ENCODE peak calls at places on chromosomes 3 and 15, in nine cellular contexts. One of them, this sample, is unnamed. For H3K36me3 and H3K4me1, the result is how much of the 10 kb centered on the place peaks cover.

GRCh38 chr3:37138816-37139215 is 35.6 kb downstream of the LRRFIP2 start:
- DNase-seq in thoracic aorta: no peak
- DNase-seq in neural progenitor cell: no peak
- DNase-seq in CD8-positive, alpha-beta T cell: no peak
- DNase-seq in HCT116: no peak
- DNase-seq in A673: no peak
- DNase-seq in heart right ventricle: no peak
- DNase-seq in tibial artery: no peak
- DNase-seq in psoas muscle: no peak
- DNase-seq in this sample: no peak

GRCh38 chr3:41690766-41691563 is 270.9 kb downstream of the ULK4 start:
- DNase-seq in thoracic aorta: no peak
- DNase-seq in heart right ventricle: no peak
- DNase-seq in tibial artery: no peak
- DNase-seq in CD8-positive, alpha-beta T cell: no peak
- DNase-seq in A673: no peak
- DNase-seq in neural progenitor cell: no peak
- DNase-seq in psoas muscle: no peak
- DNase-seq in HCT116: no peak
- DNase-seq in this sample: no peak

GRCh38 chr3:140898340-140899180 is 43.1 kb upstream of the SLC25A36 start:
- DNase-seq in HCT116: peak
- DNase-seq in heart right ventricle: no peak
- DNase-seq in A673: peak
- DNase-seq in psoas muscle: no peak
- DNase-seq in thoracic aorta: no peak
- DNase-seq in tibial artery: no peak
- DNase-seq in CD8-positive, alpha-beta T cell: no peak
- DNase-seq in neural progenitor cell: peak
- DNase-seq in this sample: no peak

GRCh38 chr3:149655826-149656599 is 1.8 kb downstream of the WWTR1 start:
- DNase-seq in thoracic aorta: no peak
- DNase-seq in HCT116: no peak
- DNase-seq in heart right ventricle: no peak
- DNase-seq in tibial artery: no peak
- DNase-seq in A673: no peak
- DNase-seq in psoas muscle: no peak
- DNase-seq in neural progenitor cell: no peak
- DNase-seq in CD8-positive, alpha-beta T cell: no peak
- DNase-seq in this sample: no peak

GRCh38 chr3:184685646-184686045 is 26.2 kb downstream of the MAGEF1 start:
- DNase-seq in A673: no peak
- DNase-seq in tibial artery: no peak
- DNase-seq in neural progenitor cell: peak
- DNase-seq in CD8-positive, alpha-beta T cell: no peak
- DNase-seq in thoracic aorta: no peak
- DNase-seq in HCT116: no peak
- DNase-seq in psoas muscle: no peak
- DNase-seq in heart right ventricle: no peak
- DNase-seq in this sample: no peak

GRCh38 chr3:123120546-123120945 is 53.7 kb downstream of the PDIA5 start:
- DNase-seq in HCT116: no peak
- DNase-seq in CD8-positive, alpha-beta T cell: no peak
- DNase-seq in psoas muscle: no peak
- DNase-seq in neural progenitor cell: no peak
- DNase-seq in tibial artery: no peak
- DNase-seq in heart right ventricle: no peak
- DNase-seq in thoracic aorta: no peak
- DNase-seq in A673: no peak
- DNase-seq in this sample: no peak

GRCh38 chr3:27990837-27991236 is 250.6 kb upstream of the CMC1 start:
- DNase-seq in heart right ventricle: no peak
- DNase-seq in A673: no peak
- DNase-seq in psoas muscle: no peak
- DNase-seq in tibial artery: no peak
- DNase-seq in neural progenitor cell: no peak
- DNase-seq in thoracic aorta: no peak
- DNase-seq in CD8-positive, alpha-beta T cell: no peak
- DNase-seq in HCT116: no peak
- DNase-seq in this sample: no peak

GRCh38 chr3:189756651-189757078 is 125.5 kb downstream of the TP63 start:
- DNase-seq in psoas muscle: no peak
- DNase-seq in heart right ventricle: no peak
- DNase-seq in neural progenitor cell: no peak
- DNase-seq in A673: no peak
- DNase-seq in thoracic aorta: no peak
- DNase-seq in CD8-positive, alpha-beta T cell: no peak
- DNase-seq in HCT116: no peak
- DNase-seq in tibial artery: no peak
- DNase-seq in this sample: no peak

GRCh38 chr3:130529816-130530215 is 12.8 kb downstream of the COL6A6 start:
- DNase-seq in HCT116: no peak
- DNase-seq in heart right ventricle: no peak
- DNase-seq in psoas muscle: no peak
- DNase-seq in tibial artery: no peak
- DNase-seq in neural progenitor cell: no peak
- DNase-seq in thoracic aorta: no peak
- DNase-seq in CD8-positive, alpha-beta T cell: no peak
- DNase-seq in A673: no peak
- DNase-seq in this sample: no peak

DNA sequence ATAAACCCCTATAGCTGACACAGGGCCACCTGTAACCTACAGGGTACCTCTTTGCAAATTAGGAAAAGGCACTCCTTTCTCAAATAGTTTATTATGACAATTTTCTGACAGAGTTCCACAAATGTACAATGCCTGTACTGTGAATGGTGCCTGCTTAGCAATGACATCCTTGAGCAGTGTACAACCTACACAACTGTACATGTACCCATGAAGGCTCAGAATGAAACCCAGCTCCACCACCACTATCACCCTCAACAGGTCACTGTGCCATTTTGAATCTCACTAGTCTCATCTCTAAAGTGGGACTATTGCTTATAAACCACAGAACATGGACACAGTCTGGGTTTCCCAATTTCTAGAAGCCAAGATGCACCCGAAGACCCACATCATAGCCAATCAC is 7.0 kb downstream of the MFGE8 start:
- DNase-seq in A673: no peak
- DNase-seq in heart right ventricle: no peak
- DNase-seq in psoas muscle: no peak
- DNase-seq in thoracic aorta: no peak
- DNase-seq in CD8-positive, alpha-beta T cell: no peak
- DNase-seq in neural progenitor cell: no peak
- DNase-seq in tibial artery: no peak
- DNase-seq in HCT116: no peak
- DNase-seq in this sample: no peak
- H3K36me3 ChIP-seq in A673: under half
- H3K36me3 ChIP-seq in heart right ventricle: half or more
- H3K36me3 ChIP-seq in psoas muscle: under half
- H3K36me3 ChIP-seq in thoracic aorta: half or more
- H3K36me3 ChIP-seq in CD8-positive, alpha-beta T cell: under half
- H3K36me3 ChIP-seq in neural progenitor cell: under half
- H3K36me3 ChIP-seq in tibial artery: half or more
- H3K36me3 ChIP-seq in HCT116: under half
- H3K36me3 ChIP-seq in this sample: under half

GRCh38 chr3:1232276-1232675 is 139.5 kb downstream of the CNTN6 start:
- DNase-seq in tibial artery: no peak
- DNase-seq in thoracic aorta: no peak
- DNase-seq in HCT116: no peak
- DNase-seq in A673: peak
- DNase-seq in psoas muscle: no peak
- DNase-seq in CD8-positive, alpha-beta T cell: no peak
- DNase-seq in neural progenitor cell: no peak
- DNase-seq in heart right ventricle: no peak
- DNase-seq in this sample: no peak

GRCh38 chr3:1235526-1236120 is 142.8 kb downstream of the CNTN6 start:
- DNase-seq in HCT116: no peak
- DNase-seq in psoas muscle: no peak
- DNase-seq in A673: no peak
- DNase-seq in neural progenitor cell: peak
- DNase-seq in thoracic aorta: no peak
- DNase-seq in heart right ventricle: no peak
- DNase-seq in CD8-positive, alpha-beta T cell: no peak
- DNase-seq in tibial artery: no peak
- DNase-seq in this sample: no peak
- H3K4me1 ChIP-seq in HCT116: under half
- H3K4me1 ChIP-seq in psoas muscle: under half
- H3K4me1 ChIP-seq in A673: under half
- H3K4me1 ChIP-seq in neural progenitor cell: under half
- H3K4me1 ChIP-seq in thoracic aorta: under half
- H3K4me1 ChIP-seq in heart right ventricle: under half
- H3K4me1 ChIP-seq in CD8-positive, alpha-beta T cell: under half
- H3K4me1 ChIP-seq in tibial artery: under half
- H3K4me1 ChIP-seq in this sample: under half

DNA sequence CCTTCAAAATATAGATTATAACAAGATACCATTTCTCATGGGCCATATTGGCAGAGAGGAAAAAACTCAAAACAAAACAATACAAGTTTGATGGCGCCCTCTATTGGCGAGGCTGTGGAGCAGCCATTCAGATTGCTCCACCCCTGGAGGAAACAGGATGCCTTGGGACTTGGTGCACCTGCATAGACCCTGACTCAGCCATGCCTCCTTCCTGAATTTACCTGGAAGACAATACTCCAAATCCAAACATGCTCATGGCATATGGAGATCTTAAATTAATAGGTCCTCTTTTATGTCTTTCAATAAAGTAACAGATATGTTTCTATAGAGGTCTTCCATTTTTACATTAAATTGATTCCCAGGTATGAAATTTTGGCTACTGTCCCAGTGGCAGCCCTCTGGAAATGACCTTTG is 90.0 kb downstream of the APBA2 start:
- DNase-seq in psoas muscle: no peak
- DNase-seq in CD8-positive, alpha-beta T cell: peak
- DNase-seq in thoracic aorta: no peak
- DNase-seq in tibial artery: no peak
- DNase-seq in heart right ventricle: no peak
- DNase-seq in HCT116: peak
- DNase-seq in neural progenitor cell: peak
- DNase-seq in A673: peak
- DNase-seq in this sample: no peak
- TF ChIP-seq CTCF in psoas muscle: peak
- TF ChIP-seq CTCF in CD8-positive, alpha-beta T cell: peak
- TF ChIP-seq CTCF in thoracic aorta: peak
- TF ChIP-seq CTCF in tibial artery: peak
- TF ChIP-seq CTCF in heart right ventricle: peak
- TF ChIP-seq CTCF in HCT116: peak
- TF ChIP-seq CTCF in neural progenitor cell: peak
- TF ChIP-seq CTCF in A673: peak
- TF ChIP-seq CTCF in this sample: peak

GRCh38 chr3:49112262-49112661 is 7.7 kb upstream of the QARS1 start:
- DNase-seq in A673: no peak
- DNase-seq in psoas muscle: no peak
- DNase-seq in heart right ventricle: no peak
- DNase-seq in tibial artery: no peak
- DNase-seq in neural progenitor cell: no peak
- DNase-seq in HCT116: no peak
- DNase-seq in thoracic aorta: no peak
- DNase-seq in CD8-positive, alpha-beta T cell: no peak
- DNase-seq in this sample: no peak
- H3K36me3 ChIP-seq in A673: under half
- H3K36me3 ChIP-seq in psoas muscle: under half
- H3K36me3 ChIP-seq in heart right ventricle: half or more
- H3K36me3 ChIP-seq in tibial artery: half or more
- H3K36me3 ChIP-seq in neural progenitor cell: under half
- H3K36me3 ChIP-seq in HCT116: half or more
- H3K36me3 ChIP-seq in thoracic aorta: half or more
- H3K36me3 ChIP-seq in CD8-positive, alpha-beta T cell: half or more
- H3K36me3 ChIP-seq in this sample: half or more

GRCh38 chr3:22045882-22046281 is 294.9 kb upstream of the ZNF385D start:
- DNase-seq in A673: no peak
- DNase-seq in thoracic aorta: no peak
- DNase-seq in heart right ventricle: no peak
- DNase-seq in neural progenitor cell: no peak
- DNase-seq in psoas muscle: no peak
- DNase-seq in HCT116: no peak
- DNase-seq in CD8-positive, alpha-beta T cell: no peak
- DNase-seq in tibial artery: no peak
- DNase-seq in this sample: no peak
- H3K4me1 ChIP-seq in A673: under half
- H3K4me1 ChIP-seq in thoracic aorta: under half
- H3K4me1 ChIP-seq in heart right ventricle: under half
- H3K4me1 ChIP-seq in neural progenitor cell: under half
- H3K4me1 ChIP-seq in psoas muscle: under half
- H3K4me1 ChIP-seq in HCT116: under half
- H3K4me1 ChIP-seq in CD8-positive, alpha-beta T cell: under half
- H3K4me1 ChIP-seq in tibial artery: under half
- H3K4me1 ChIP-seq in this sample: under half

GRCh38 chr15:62165029-62165792 is at the start of gene C2CD4B:
- DNase-seq in HCT116: no peak
- DNase-seq in tibial artery: peak
- DNase-seq in A673: no peak
- DNase-seq in neural progenitor cell: peak
- DNase-seq in CD8-positive, alpha-beta T cell: no peak
- DNase-seq in thoracic aorta: no peak
- DNase-seq in psoas muscle: peak
- DNase-seq in heart right ventricle: peak
- DNase-seq in this sample: peak
- TF ChIP-seq CTCF in HCT116: no peak
- TF ChIP-seq CTCF in tibial artery: no peak
- TF ChIP-seq CTCF in A673: no peak
- TF ChIP-seq CTCF in neural progenitor cell: peak
- TF ChIP-seq CTCF in CD8-positive, alpha-beta T cell: no peak
- TF ChIP-seq CTCF in thoracic aorta: no peak
- TF ChIP-seq CTCF in psoas muscle: no peak
- TF ChIP-seq CTCF in heart right ventricle: no peak
- TF ChIP-seq CTCF in this sample: no peak

This sample was measured in upper lobe of right lung.